ENCODE peak calls at places on chromosomes 16 and 17, in ten cellular contexts. Q is ovary, L is activated B cell treated with CpG ODN at 0.5 μM for 24 hours, P is brain microvascular endothelial cell, D is HFFc6, H is spleen, E is foreskin fibroblast, Z is Peyer's patch, V is H9, G is upper lobe of right lung. Y is an unnamed sample.

GRCh38 chr17:10875984-10876555 is 38.2 kb upstream of the PIRT start:
- DNase-seq in Q (peak; percentile 24), V (peak; percentile 84), G (peak; percentile 64), E (peak; percentile 1), L (no peak), Z (no peak), P (peak; percentile 17), H (no peak), D (peak; percentile 6), Y (no peak)

GRCh38 chr16:29994613-29995329 is 646 bp downstream of the HIRIP3 start:
- DNase-seq in V (no peak), Z (peak; percentile 73), D (peak; percentile 96), H (peak; percentile 72), P (peak; percentile 30), Q (peak; percentile 70), L (no peak), G (peak; percentile 90), E (peak; percentile 76), Y (peak; percentile 28)

GRCh38 chr17:47204722-47205418 is 4.3 kb upstream of the MYL4 start:
- DNase-seq in Z (peak; percentile 58), G (no peak), L (peak; percentile 44), D (peak; percentile 47), V (no peak), E (peak; percentile 58), H (no peak), Q (no peak), P (no peak), Y (no peak)

GRCh38 chr17:9284884-9285283 is 263.6 kb downstream of the NTN1 start:
- DNase-seq in Z (no peak), L (no peak), H (no peak), P (no peak), V (no peak), Q (no peak), D (no peak), E (no peak), G (no peak), Y (no peak)

GRCh38 chr17:305090-305976 is 47.3 kb downstream of the RPH3AL start:
- DNase-seq in P (no peak), V (no peak), L (no peak), G (no peak), Z (no peak), Q (no peak), H (peak; percentile 62), E (no peak), D (no peak), Y (no peak)

GRCh38 chr17:36673637-36674277 is 72.4 kb downstream of the MRM1 start:
- DNase-seq in H (no peak), L (no peak), P (no peak), D (no peak), Z (no peak), Q (no peak), G (no peak), V (no peak), E (no peak), Y (no peak)

GRCh38 chr16:22948058-22948602 is 134.2 kb downstream of the HS3ST2 start:
- DNase-seq in Z (no peak), E (no peak), V (peak; percentile 74), L (no peak), D (no peak), P (no peak), H (no peak), G (no peak), Q (no peak), Y (no peak)

GRCh38 chr17:50923611-50924010 is 57.5 kb upstream of the TOB1 start:
- DNase-seq in G (no peak), Z (no peak), H (no peak), L (no peak), Q (no peak), P (no peak), V (no peak), E (no peak), D (no peak), Y (no peak)

GRCh38 chr16:17532338-17532995 is 61.7 kb upstream of the XYLT1 start:
- DNase-seq in P (no peak), L (no peak), Q (no peak), G (no peak), E (no peak), Z (no peak), D (no peak), H (no peak), V (no peak), Y (no peak)

GRCh38 chr17:48373882-48374281 is 56.1 kb downstream of the SKAP1 start:
- DNase-seq in L (no peak), Z (no peak), Q (no peak), P (no peak), H (no peak), V (no peak), D (no peak), E (no peak), G (no peak), Y (no peak)

GRCh38 chr16:57708168-57708567 is 13.6 kb downstream of the DRC7 start:
- DNase-seq in E (no peak), G (no peak), D (no peak), Z (no peak), V (no peak), P (no peak), H (no peak), Q (no peak), L (no peak), Y (no peak)

GRCh38 chr17:1124238-1124699 is 55.5 kb downstream of the ABR start:
- DNase-seq in Q (no peak), D (no peak), H (no peak), P (no peak), Z (no peak), V (no peak), L (no peak), G (no peak), E (no peak), Y (no peak)

GRCh38 chr16:1244881-1245280 is 4.4 kb downstream of the TPSAB1 start:
- DNase-seq in Q (no peak), G (no peak), Z (peak; percentile 28), D (no peak), L (no peak), P (no peak), V (no peak), E (no peak), H (peak; percentile 35), Y (no peak)

GRCh38 chr17:51046527-51047384 is 73.9 kb downstream of the SPAG9 start:
- DNase-seq in P (peak; percentile 85), Z (no peak), L (no peak), G (no peak), E (peak; percentile 83), V (peak; percentile 93), Q (peak; percentile 72), H (no peak), D (peak; percentile 85), Y (peak; percentile 64)

DNA sequence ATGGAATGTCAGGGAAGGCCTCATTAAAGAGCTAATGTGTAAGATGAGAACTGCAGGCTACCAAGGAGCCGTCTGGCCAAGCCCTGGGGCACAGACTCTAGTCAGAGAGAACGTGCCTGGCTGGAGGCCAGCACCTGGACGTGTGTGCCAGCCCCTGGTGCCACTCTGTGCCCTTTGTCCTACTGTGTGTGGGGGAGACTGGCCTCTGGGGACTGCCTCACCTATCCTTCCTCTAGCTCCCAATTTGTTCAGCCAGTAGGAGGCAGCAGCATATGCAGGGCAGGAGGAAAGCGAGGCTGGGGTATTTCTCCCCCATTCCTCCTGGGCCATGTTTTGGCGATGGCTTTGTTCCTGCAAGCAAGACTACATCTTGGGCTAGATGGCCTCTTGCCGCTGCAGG is 37.1 kb downstream of the KNOP1 start:
- DNase-seq in H (no peak), V (no peak), E (no peak), L (no peak), G (no peak), D (no peak), P (no peak), Q (no peak), Z (no peak), Y (no peak)
- TF ChIP-seq CTCF in H (no peak), V (peak; percentile 56), E (peak; percentile 4), L (no peak), G (peak; percentile 6), D (peak; percentile 50), P (peak; percentile 25), Q (no peak), Z (no peak), Y (peak; percentile 21)

GRCh38 chr16:88843256-88843655 is 13.5 kb downstream of the GALNS start:
- DNase-seq in H (no peak), E (no peak), Q (no peak), P (no peak), Z (no peak), G (no peak), L (no peak), V (no peak), D (no peak), Y (no peak)

GRCh38 chr16:88842806-88843205 is 13.9 kb downstream of the GALNS start:
- DNase-seq in V (no peak), D (no peak), L (no peak), Q (no peak), G (no peak), H (no peak), Z (no peak), E (no peak), P (no peak), Y (no peak)

GRCh38 chr16:88846088-88846487 is 10.7 kb downstream of the GALNS start:
- DNase-seq in Q (no peak), E (peak; percentile 19), L (no peak), D (no peak), G (peak; percentile 77), P (no peak), V (no peak), Z (no peak), H (no peak), Y (no peak)

GRCh38 chr16:88842308-88842756 is 14.4 kb downstream of the GALNS start:
- DNase-seq in L (no peak), V (no peak), P (no peak), E (no peak), Z (no peak), H (no peak), D (no peak), Q (no peak), G (no peak), Y (no peak)

GRCh38 chr16:88844412-88845118 is 12.2 kb downstream of the GALNS start:
- DNase-seq in Z (no peak), E (no peak), H (no peak), Q (no peak), D (no peak), L (no peak), V (peak; percentile 53), P (no peak), G (no peak), Y (no peak)
- TF ChIP-seq CTCF in Z (no peak), E (no peak), H (no peak), Q (no peak), D (peak; percentile 13), L (no peak), V (peak; percentile 55), P (peak; percentile 30), G (no peak), Y (no peak)

GRCh38 chr17:39863918-39864746 is at the start of gene IKZF3:
- DNase-seq in H (peak; percentile 93), G (peak; percentile 93), E (peak; percentile 11), Z (peak; percentile 74), V (peak; percentile 93), P (no peak), Q (no peak), L (peak; percentile 78), D (no peak), Y (no peak)
- TF ChIP-seq CTCF in H (peak; percentile 40), G (peak; percentile 43), E (no peak), Z (peak; percentile 13), V (peak; percentile 47), P (no peak), Q (no peak), L (no peak), D (no peak), Y (no peak)

GRCh38 chr17:79721993-79722671 is 8.6 kb upstream of the ENPP7 start:
- DNase-seq in Q (no peak), P (peak; percentile 14), H (no peak), D (peak; percentile 11), G (no peak), E (no peak), Z (no peak), L (no peak), V (peak; percentile 71), Y (no peak)
- TF ChIP-seq CTCF in Q (no peak), P (peak; percentile 54), H (peak; percentile 24), D (peak; percentile 48), G (no peak), E (no peak), Z (no peak), L (no peak), V (peak; percentile 70), Y (peak; percentile 12)